ENCODE peak calls at places on chromosome 1, in ten cellular contexts. B is BE2C; W is NCI-H1105; S is H54; C is T-helper 2 cell; V is stimulated activated CD4-positive, alpha-beta T cell treated with anti-CD3 and anti-CD28 coated beads, Interleukin-2, amount 100 ng/mL, for 48 hours; O is body of pancreas; E is stimulated activated naive CD8-positive, alpha-beta T cell treated with anti-CD3 and anti-CD28 coated beads, Interleukin-15, Interleukin-2, amounts not matched to agents 100 U/mL and 50 U/mL, for 24 hours; L is endothelial cell; G is H1. I is an unnamed sample.
A peak's percentile ranks its signal among the peaks of the same experiment; 100 is the strongest.

GRCh38 chr1:228511014-228511413 is 23.8 kb downstream of the RNF187 start:
- DNase-seq in C (no peak), L (no peak), V (no peak), O (no peak), G (no peak), S (no peak), E (no peak), B (no peak), W (no peak), I (no peak)

GRCh38 chr1:25583519-25584370 is 32.8 kb upstream of the MAN1C1 start:
- DNase-seq in B (no peak), E (no peak), G (no peak), W (no peak), C (no peak), L (no peak), S (no peak), O (no peak), V (no peak), I (no peak)

GRCh38 chr1:231070758-231071443 is 30.8 kb upstream of the FAM89A start:
- DNase-seq in S (no peak), C (no peak), W (no peak), O (no peak), V (no peak), G (no peak), E (no peak), L (no peak), B (no peak), I (no peak)

GRCh38 chr1:174217787-174218574 is 58.7 kb downstream of the RABGAP1L start:
- DNase-seq in O (no peak), E (no peak), B (no peak), L (no peak), G (no peak), C (no peak), V (no peak), S (no peak), W (no peak), I (no peak)

GRCh38 chr1:153977250-153978240 is at the start of gene JTB:
- DNase-seq in W (peak; percentile 80), V (peak; percentile 79), B (peak; percentile 89), E (peak; percentile 89), C (peak; percentile 63), L (peak; percentile 81), G (no peak), O (peak; percentile 87), S (peak; percentile 64), I (peak; percentile 90)

GRCh38 chr1:47434051-47434842 is 3.6 kb upstream of the FOXD2 start:
- DNase-seq in O (peak; percentile 66), E (no peak), V (no peak), W (no peak), B (peak; percentile 24), G (no peak), C (no peak), L (peak; percentile 56), S (no peak), I (peak; percentile 58)

GRCh38 chr1:63327417-63328139 is 5.2 kb downstream of the FOXD3 start:
- DNase-seq in V (peak; percentile 58), L (peak; percentile 83), W (peak; percentile 23), E (peak; percentile 66), C (no peak), O (peak; percentile 62), G (peak; percentile 62), B (peak; percentile 57), S (peak; percentile 86), I (no peak)

GRCh38 chr1:202221911-202222909 is 28.6 kb downstream of the LGR6 start:
- DNase-seq in B (no peak), G (no peak), C (no peak), L (no peak), S (peak; percentile 72), O (no peak), E (no peak), W (peak; percentile 11), V (no peak), I (no peak)

GRCh38 chr1:1597275-1597930 is 2.5 kb downstream of the FNDC10 start:
- DNase-seq in O (no peak), C (no peak), S (no peak), L (no peak), G (peak; percentile 25), E (peak; percentile 32), V (no peak), W (no peak), B (peak; percentile 62), I (no peak)

GRCh38 chr1:154344977-154345837 is 19.9 kb downstream of the ATP8B2 start:
- DNase-seq in O (peak; percentile 51), G (no peak), B (peak; percentile 67), L (peak; percentile 68), V (peak; percentile 78), S (no peak), W (no peak), C (peak; percentile 57), E (peak; percentile 80), I (no peak)

GRCh38 chr1:31208361-31208945 is 31.2 kb downstream of the NKAIN1 start:
- DNase-seq in V (no peak), G (no peak), C (no peak), B (no peak), O (no peak), W (no peak), E (no peak), L (peak; percentile 15), S (no peak), I (no peak)

I was measured in left ventricle myocardium inferior.